ENCODE peak calls at places on chromosomes 3 and 15, in seven cellular contexts. C is dorsolateral prefrontal cortex, S is fibroblast of lung, R is H4, K is memory B cell, U is pancreas, N is type B pancreatic cell. W is an unnamed sample.

GRCh38 chr3:128619146-128619890 is 31.3 kb downstream of the RPN1 start:
- DNase-seq in C (no peak), S (peak), R (peak), K (no peak), U (no peak), N (no peak), W (no peak)

GRCh38 chr3:88321696-88322095 is 171.9 kb downstream of the C3orf38 start:
- DNase-seq in C (no peak), S (peak), R (peak), K (no peak), U (no peak), N (no peak), W (no peak)

GRCh38 chr3:34073961-34074360 is 275.5 kb downstream of the PDCD6IP start:
- DNase-seq in C (no peak), S (no peak), R (no peak), K (no peak), U (no peak), N (no peak), W (no peak)

GRCh38 chr15:100849021-100849831 is 30.4 kb upstream of the ALDH1A3 start:
- DNase-seq in C (no peak), S (peak), R (peak), K (peak), U (peak), N (peak), W (peak)

GRCh38 chr15:70095387-70096214 is 2.1 kb downstream of the TLE3 start:
- DNase-seq in C (no peak), S (no peak), R (no peak), K (peak), U (peak), N (peak), W (no peak)

GRCh38 chr3:98901032-98901464 is 447 bp downstream of the DCBLD2 start:
- DNase-seq in C (peak), S (peak), R (peak), K (peak), U (peak), N (peak), W (no peak)

GRCh38 chr3:126300761-126301481 is 56.3 kb downstream of the KLF15 start:
- DNase-seq in C (no peak), S (peak), R (no peak), K (no peak), U (no peak), N (no peak), W (no peak)

GRCh38 chr3:160403028-160403545 is 3.6 kb downstream of the SMC4 start:
- DNase-seq in C (no peak), S (peak), R (no peak), K (no peak), U (no peak), N (no peak), W (no peak)

GRCh38 chr3:56758539-56758981 is 43.2 kb downstream of the ARHGEF3 start:
- DNase-seq in C (no peak), S (peak), R (peak), K (no peak), U (peak), N (no peak), W (no peak)

W was measured in GM12892.